ENCODE peak calls at places on chromosome 3, in seven cellular contexts. D, S, Q, B, H, C and K are unnamed samples.

GRCh38 chr3:126480864-126481263 is 5.2 kb upstream of the ZXDC start:
- DNase-seq in S (no peak), D (no peak), H (no peak), Q (no peak), C (no peak), B (peak; percentile 18), K (no peak)

GRCh38 chr3:188646592-188646991 is 492.6 kb downstream of the LPP start:
- DNase-seq in C (no peak), S (no peak), D (no peak), H (peak; percentile 27), B (peak; percentile 50), Q (no peak), K (no peak)

GRCh38 chr3:125059488-125060245 is 3.9 kb upstream of the HEG1 start:
- DNase-seq in H (no peak), B (no peak), D (no peak), Q (no peak), S (peak; percentile 48), C (no peak), K (no peak)

GRCh38 chr3:124632566-124633140 is 97.6 kb upstream of the UMPS start:
- DNase-seq in C (no peak), H (no peak), S (no peak), Q (no peak), B (no peak), D (no peak), K (no peak)

GRCh38 chr3:186406669-186407635 is 44.9 kb upstream of the DGKG start:
- DNase-seq in C (no peak), S (no peak), B (no peak), Q (peak; percentile 37), H (peak; percentile 46), D (no peak), K (no peak)

GRCh38 chr3:53140575-53141467 is 10.6 kb upstream of the RFT1 start:
- DNase-seq in Q (no peak), B (peak; percentile 63), H (no peak), C (no peak), D (no peak), S (peak; percentile 42), K (peak; percentile 38)

GRCh38 chr3:29286841-29287240 is 6.0 kb downstream of the RBMS3 start:
- DNase-seq in H (no peak), S (no peak), Q (no peak), B (peak; percentile 61), C (no peak), D (no peak), K (peak; percentile 72)

GRCh38 chr3:108329947-108330346 is 33.6 kb downstream of the HHLA2 start:
- DNase-seq in Q (no peak), D (no peak), H (no peak), B (no peak), C (no peak), S (no peak), K (no peak)

GRCh38 chr3:95394286-95394685 is 1331.4 kb downstream of the NSUN3 start:
- DNase-seq in D (no peak), H (no peak), Q (no peak), C (no peak), S (no peak), B (no peak), K (no peak)

GRCh38 chr3:160259589-160259988 is 34.4 kb downstream of the C3orf80 start:
- DNase-seq in Q (no peak), S (no peak), H (no peak), C (no peak), D (no peak), B (peak; percentile 20), K (no peak)

GRCh38 chr3:174495231-174495755 is 363.8 kb upstream of the NAALADL2 start:
- DNase-seq in H (no peak), C (no peak), D (no peak), S (no peak), B (peak; percentile 3), Q (no peak), K (peak; percentile 14)

GRCh38 chr3:134081211-134081610 is 51.5 kb upstream of the SLCO2A1 start:
- DNase-seq in Q (no peak), H (no peak), C (no peak), D (peak; percentile 77), B (no peak), S (peak; percentile 6), K (no peak)

GRCh38 chr3:122697952-122698625 is 17.4 kb downstream of the PARP14 start:
- DNase-seq in C (no peak), B (no peak), Q (no peak), D (no peak), S (no peak), H (no peak), K (no peak)
- H3K4me3 ChIP-seq in C (no peak overlapping the region), B (no peak overlapping the region), Q (no peak overlapping the region), D (no peak overlapping the region), S (no peak overlapping the region), H (no peak overlapping the region), K (no peak overlapping the region)

DNA sequence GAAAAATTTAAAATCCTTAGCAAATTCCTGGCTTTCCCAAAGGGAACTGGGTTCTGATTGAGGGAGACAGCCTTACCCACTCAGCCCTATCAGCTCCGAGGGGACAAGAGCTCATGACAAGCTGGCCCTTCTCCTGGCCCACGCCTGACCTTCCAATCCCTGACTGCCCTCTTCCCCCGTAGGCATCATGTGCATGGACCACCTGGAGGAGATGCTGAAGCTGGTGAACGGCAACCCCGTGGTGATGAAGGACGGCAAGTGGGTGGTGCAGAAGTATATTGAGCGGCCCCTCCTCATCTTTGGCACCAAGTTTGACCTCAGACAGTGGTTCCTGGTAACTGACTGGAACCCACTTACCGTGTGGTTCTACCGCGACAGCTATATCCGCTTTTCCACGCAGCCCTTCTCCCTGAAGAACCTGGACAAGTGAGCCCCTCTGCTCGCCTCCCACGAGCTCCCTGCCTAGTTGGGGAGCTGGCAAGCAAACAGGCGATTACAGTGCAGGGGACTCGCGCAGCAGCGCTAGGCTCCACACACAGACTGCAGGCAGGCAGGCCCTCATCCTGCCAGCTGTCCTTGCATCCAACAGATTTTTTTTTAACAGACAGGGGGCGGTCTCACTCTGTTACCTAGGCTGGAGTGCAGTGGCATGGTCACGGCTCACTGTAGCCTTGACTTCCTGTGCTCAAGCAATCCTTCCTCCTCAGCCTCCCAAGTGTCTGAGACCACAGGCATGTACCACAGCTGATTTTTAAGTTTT is 16.8 kb downstream of the RPUSD3 start:
- DNase-seq in S (peak; percentile 84), D (peak; percentile 29), C (peak; percentile 23), B (peak; percentile 35), Q (no peak), H (no peak), K (no peak)
- TF ChIP-seq CTCF in S (peak; percentile 73), D (peak; percentile 68), C (peak; percentile 36), B (peak; percentile 32), Q (no peak), H (no peak), K (no peak)

DNA sequence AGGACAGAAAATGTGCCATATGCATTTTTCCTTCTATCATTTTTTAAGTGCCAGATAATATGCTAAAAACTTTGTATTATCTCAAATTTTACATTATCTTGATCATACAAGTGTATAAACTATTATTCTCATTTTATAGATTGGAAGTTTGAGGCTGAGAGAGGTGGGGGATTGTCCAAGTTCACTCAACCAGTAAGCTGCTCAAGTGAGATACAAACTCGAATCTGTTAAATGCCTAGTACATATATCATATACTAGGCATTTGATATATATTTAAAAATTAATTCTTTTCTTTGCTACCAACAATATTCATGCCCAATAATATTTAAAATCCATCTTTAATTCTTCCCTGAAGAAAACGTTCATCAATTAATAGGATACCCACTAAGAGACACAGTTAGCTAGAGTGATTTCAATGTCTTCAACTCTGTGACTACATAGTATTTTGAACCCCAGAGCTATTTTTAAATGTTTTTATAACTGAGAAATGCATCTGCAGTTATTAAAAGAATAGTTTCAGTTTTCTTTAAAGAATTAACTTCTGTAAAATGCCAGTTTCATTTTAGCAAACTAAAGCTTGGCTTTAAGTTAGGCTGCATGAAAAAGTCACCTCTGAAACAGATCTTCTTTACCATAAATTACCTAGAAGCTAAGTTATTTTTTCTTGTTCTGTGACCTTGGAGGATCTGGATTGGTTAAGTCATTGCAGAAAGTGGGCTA is 40.4 kb downstream of the IQCB1 start:
- DNase-seq in D (no peak), H (no peak), B (no peak), C (no peak), Q (no peak), S (no peak), K (no peak)
- H3K4me3 ChIP-seq in D (no peak overlapping the region), H (no peak overlapping the region), B (no peak overlapping the region), C (no peak overlapping the region), Q (no peak overlapping the region), S (no peak overlapping the region), K (no peak overlapping the region)

GRCh38 chr3:2274531-2274930 is 175.9 kb downstream of the CNTN4 start:
- DNase-seq in Q (no peak), D (no peak), C (no peak), B (no peak), S (no peak), H (no peak), K (no peak)

GRCh38 chr3:2268779-2269178 is 170.1 kb downstream of the CNTN4 start:
- DNase-seq in S (no peak), D (no peak), C (no peak), B (no peak), Q (no peak), H (peak; percentile 2), K (no peak)
- TF ChIP-seq CTCF in S (peak; percentile 52), D (no peak), C (peak; percentile 29), B (no peak), Q (no peak), H (no peak), K (no peak)

DNA sequence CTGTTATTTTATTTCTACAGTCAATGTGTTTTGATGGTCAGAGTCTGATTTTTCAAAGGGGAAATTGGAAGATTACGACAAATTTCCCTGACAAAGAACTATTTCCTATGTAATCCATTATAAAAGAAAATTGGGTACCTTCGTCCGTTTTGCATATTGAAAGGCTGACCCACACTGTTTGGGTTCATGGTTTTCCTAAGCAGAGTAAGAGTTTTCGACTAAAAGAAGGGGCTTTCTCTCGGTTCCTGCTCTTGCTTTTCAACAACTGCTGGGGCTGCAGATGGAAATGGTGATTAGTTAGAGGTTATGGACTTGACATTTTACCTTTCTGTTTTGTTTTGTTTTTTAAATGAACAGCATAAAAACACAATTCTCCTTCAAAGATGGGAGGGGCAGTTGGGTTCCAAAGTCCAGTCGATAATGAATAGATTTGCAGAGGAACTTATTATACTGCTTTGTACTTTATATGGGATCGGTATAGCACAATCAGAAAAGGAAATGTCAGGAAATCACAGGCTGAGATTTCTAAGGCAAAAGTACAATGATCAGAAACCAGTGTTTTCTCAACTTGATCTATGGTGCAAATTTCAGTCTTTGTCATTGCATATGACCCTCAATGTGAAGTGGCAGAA is 1.0 kb downstream of the KCNMB2 start:
- DNase-seq in D (no peak), Q (no peak), B (no peak), H (no peak), C (no peak), S (no peak), K (no peak)
- H3K4me3 ChIP-seq in D (no peak overlapping the region), Q (peak overlapping the region; percentile 55), B (no peak overlapping the region), H (no peak overlapping the region), C (no peak overlapping the region), S (peak overlapping the region; percentile 73), K (no peak overlapping the region)